ENCODE peak calls at places on chromosomes 11 and 22, in six cellular contexts. J is endothelial cell; F is uterus; A is A172; Q is stimulated activated CD8-positive, alpha-beta memory T cell treated with anti-CD3 and anti-CD28 coated beads, Interleukin-2, amount 100 ng/mL, for 48 hours; K is mammary epithelial cell. V is an unnamed sample.

GRCh38 chr11:37002831-37003230 is 404.8 kb upstream of the RAG2 start:
- DNase-seq in K (no peak), A (no peak), Q (no peak), J (no peak), F (no peak), V (no peak)

GRCh38 chr11:133762538-133762937 is 82.8 kb downstream of the SPATA19 start:
- DNase-seq in F (no peak), Q (no peak), A (no peak), J (no peak), K (no peak), V (no peak)

GRCh38 chr11:85766801-85767200 is 44.1 kb downstream of the SYTL2 start:
- DNase-seq in A (no peak), K (no peak), Q (no peak), J (no peak), F (no peak), V (no peak)

GRCh38 chr22:42316988-42317387 is 46.5 kb upstream of the TCF20 start:
- DNase-seq in K (peak), F (peak), Q (peak), J (no peak), A (peak), V (no peak)

GRCh38 chr11:1762537-1763302 is 1.0 kb downstream of the CTSD start:
- DNase-seq in Q (no peak), K (peak), J (no peak), A (peak), F (peak), V (no peak)

GRCh38 chr22:49686495-49687219 is 141.0 kb downstream of the BRD1 start:
- DNase-seq in F (no peak), K (no peak), Q (no peak), J (no peak), A (no peak), V (no peak)

GRCh38 chr22:48331266-48331665 is 1496.4 kb downstream of the BRD1 start:
- DNase-seq in K (no peak), Q (no peak), J (no peak), F (no peak), A (no peak), V (no peak)

GRCh38 chr11:83265331-83265730 is 20.8 kb downstream of the CCDC90B start:
- DNase-seq in K (no peak), A (no peak), J (no peak), F (no peak), Q (no peak), V (no peak)

GRCh38 chr22:46355996-46356471 is 20.5 kb downstream of the TRMU start:
- DNase-seq in K (no peak), J (no peak), F (no peak), Q (no peak), A (no peak), V (no peak)

GRCh38 chr11:9211322-9211721 is 53.8 kb downstream of the DENND5A start:
- DNase-seq in Q (no peak), A (no peak), J (no peak), F (no peak), K (no peak), V (no peak)

GRCh38 chr22:28930357-28931007 is 47.1 kb downstream of the ZNRF3 start:
- DNase-seq in Q (no peak), J (no peak), K (no peak), F (no peak), A (no peak), V (peak)

GRCh38 chr11:73478737-73479347 is 102.6 kb downstream of the RELT start:
- DNase-seq in Q (no peak), F (no peak), J (peak), A (peak), K (peak), V (peak)

GRCh38 chr11:59206635-59207034 is 6.1 kb downstream of the MPEG1 start:
- DNase-seq in J (peak), Q (no peak), K (peak), F (no peak), A (peak), V (peak)

GRCh38 chr22:30893434-30894370 is 74.9 kb downstream of the MORC2 start:
- DNase-seq in K (no peak), J (no peak), F (no peak), Q (no peak), A (no peak), V (no peak)

GRCh38 chr11:108592591-108593213 is 866 bp downstream of the EXPH5 start:
- DNase-seq in A (no peak), J (peak), F (no peak), Q (peak), K (peak), V (peak)

GRCh38 chr22:43109921-43110443 is 568 bp upstream of the BIK start:
- DNase-seq in A (no peak), F (no peak), J (peak), K (no peak), Q (no peak), V (no peak)

GRCh38 chr11:36510567-36511020 is 522 bp upstream of the TRAF6 start:
- DNase-seq in Q (no peak), F (peak), K (peak), J (no peak), A (peak), V (peak)

GRCh38 chr11:75554258-75555022 is 7.6 kb upstream of the SERPINH1 start:
- DNase-seq in A (peak), J (no peak), K (no peak), F (peak), Q (no peak), V (peak)

V was measured in cerebellar cortex.